ENCODE peak calls at places on chromosomes 2 and 18, in seven cellular contexts. O is fibroblast of villous mesenchyme, J is fibroblast of lung, B is SK-N-MC, E is AG09309, I is astrocyte of the spinal cord, G is AG04449. A is an unnamed sample.

GRCh38 chr2:105194022-105194681 is 47.4 kb upstream of the GPR45 start:
- DNase-seq in E (no peak), B (no peak), I (no peak), G (no peak), J (peak), O (no peak), A (no peak)

GRCh38 chr2:143965493-143966164 is 554.3 kb downstream of the ZEB2 start:
- DNase-seq in O (no peak), B (no peak), E (no peak), J (no peak), I (no peak), G (no peak), A (no peak)

GRCh38 chr2:21012557-21012937 is 31.3 kb downstream of the APOB start:
- DNase-seq in I (no peak), E (no peak), O (no peak), J (no peak), B (no peak), G (no peak), A (no peak)

GRCh38 chr18:74514860-74515495 is 18.8 kb downstream of the CNDP2 start:
- DNase-seq in O (no peak), G (no peak), J (no peak), B (no peak), I (no peak), E (no peak), A (no peak)

GRCh38 chr2:235414422-235414821 is 79.4 kb upstream of the AGAP1 start:
- DNase-seq in B (no peak), I (no peak), J (no peak), E (no peak), G (no peak), O (no peak), A (no peak)

GRCh38 chr2:102514061-102514785 is 41.2 kb downstream of the SLC9A4 start:
- DNase-seq in B (no peak), G (peak), J (peak), E (peak), I (peak), O (peak), A (peak)

GRCh38 chr18:34660572-34660971 is 49.5 kb upstream of the DTNA start:
- DNase-seq in O (no peak), B (no peak), I (no peak), G (no peak), J (peak), E (no peak), A (no peak)

GRCh38 chr18:24009246-24009645 is 5.3 kb upstream of the TTC39C start:
- DNase-seq in O (no peak), I (no peak), J (no peak), E (no peak), B (no peak), G (no peak), A (no peak)

GRCh38 chr2:140775426-140775825 is 1355.4 kb downstream of the LRP1B start:
- DNase-seq in B (no peak), J (no peak), E (no peak), I (no peak), G (no peak), O (no peak), A (no peak)

GRCh38 chr2:41928593-41928992 is 119.2 kb upstream of the PKDCC start:
- DNase-seq in J (peak), I (peak), G (no peak), O (peak), E (peak), B (no peak), A (no peak)

GRCh38 chr2:20181761-20182160 is 43.2 kb downstream of the SDC1 start:
- DNase-seq in E (no peak), J (no peak), O (no peak), G (no peak), I (no peak), B (no peak), A (no peak)

GRCh38 chr2:41886757-41887156 is 161.1 kb upstream of the PKDCC start:
- DNase-seq in J (peak), I (no peak), G (no peak), O (peak), B (no peak), E (no peak), A (no peak)

GRCh38 chr18:50869150-50869549 is 9.8 kb upstream of the ME2 start:
- DNase-seq in G (no peak), I (no peak), E (no peak), J (no peak), B (no peak), O (no peak), A (no peak)

GRCh38 chr2:66494708-66495107 is 59.8 kb downstream of the MEIS1 start:
- DNase-seq in E (peak), B (no peak), I (peak), J (peak), O (peak), G (no peak), A (peak)

GRCh38 chr2:69119541-69119940 is 106.6 kb downstream of the ANTXR1 start:
- DNase-seq in J (no peak), B (no peak), I (no peak), O (no peak), E (no peak), G (no peak), A (no peak)

GRCh38 chr18:8800445-8800844 is 95.1 kb downstream of the MTCL1 start:
- DNase-seq in O (peak), B (no peak), G (peak), I (peak), E (peak), J (peak), A (peak)

GRCh38 chr2:157315901-157316300 is 9.7 kb downstream of the ERMN start:
- DNase-seq in B (no peak), O (no peak), I (no peak), E (no peak), J (no peak), G (no peak), A (no peak)

GRCh38 chr2:63346441-63346840 is 241.8 kb downstream of the WDPCP start:
- DNase-seq in B (no peak), J (no peak), G (no peak), I (no peak), O (no peak), E (no peak), A (no peak)

GRCh38 chr18:58554404-58554803 is 74.5 kb downstream of the ALPK2 start:
- DNase-seq in O (no peak), I (no peak), E (no peak), G (no peak), B (no peak), J (no peak), A (no peak)

GRCh38 chr2:105804266-105804665 is 59.6 kb downstream of the NCK2 start:
- DNase-seq in O (no peak), I (peak), B (peak), E (no peak), J (peak), G (no peak), A (peak)

GRCh38 chr2:109247812-109248211 is 118.8 kb downstream of the SH3RF3 start:
- DNase-seq in J (no peak), B (no peak), I (no peak), G (no peak), O (peak), E (no peak), A (no peak)

GRCh38 chr2:233481368-233482142 is 85.0 kb downstream of the USP40 start:
- DNase-seq in E (no peak), J (no peak), O (no peak), I (no peak), G (no peak), B (no peak), A (no peak)

GRCh38 chr2:174339971-174340399 is 5.2 kb downstream of the SP9 start:
- DNase-seq in O (no peak), B (no peak), I (no peak), J (no peak), G (no peak), E (no peak), A (no peak)

GRCh38 chr18:11149441-11150270 is at the start of gene PIEZO2:
- DNase-seq in B (no peak), J (peak), G (no peak), E (no peak), I (peak), O (peak), A (peak)

GRCh38 chr2:217010173-217010572 is 150.3 kb upstream of the TNP1 start:
- DNase-seq in O (peak), I (no peak), B (no peak), G (no peak), J (no peak), E (no peak), A (no peak)

GRCh38 chr2:126858013-126858412 is 40.7 kb upstream of the TEX51 start:
- DNase-seq in B (no peak), E (no peak), G (no peak), O (no peak), J (no peak), I (no peak), A (no peak)

GRCh38 chr2:126858991-126859390 is 39.7 kb upstream of the TEX51 start:
- DNase-seq in J (no peak), B (no peak), I (no peak), E (no peak), O (no peak), G (no peak), A (no peak)

GRCh38 chr2:126856403-126856802 is 42.3 kb upstream of the TEX51 start:
- DNase-seq in G (no peak), B (no peak), I (no peak), O (no peak), E (no peak), J (no peak), A (no peak)

GRCh38 chr2:126858436-126858835 is 40.3 kb upstream of the TEX51 start:
- DNase-seq in J (no peak), I (no peak), B (no peak), E (no peak), O (no peak), G (no peak), A (no peak)

DNA sequence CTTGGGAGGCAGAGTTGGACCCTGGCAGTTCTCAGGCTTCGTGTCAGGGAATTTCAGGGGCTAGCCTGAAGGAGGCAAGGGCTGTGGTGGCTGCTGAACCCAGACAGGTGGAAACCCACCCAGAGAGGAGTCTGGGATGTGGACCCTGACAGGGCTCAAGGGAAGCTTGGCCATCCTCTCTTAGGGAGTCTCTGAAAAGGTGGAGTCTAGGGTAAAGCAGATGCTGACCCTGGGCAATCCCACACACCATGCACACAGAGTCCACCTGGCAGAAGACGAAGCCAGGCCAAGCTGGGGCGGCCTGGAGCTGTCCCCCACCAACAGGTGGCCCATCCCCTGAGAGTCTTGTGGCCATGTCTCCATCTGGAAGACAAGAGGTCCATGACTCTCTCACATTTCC is 41.2 kb upstream of the TEX51 start:
- DNase-seq in G (no peak), E (no peak), O (no peak), B (no peak), I (no peak), J (no peak), A (no peak)
- H3K4me3 ChIP-seq in G (no peak), E (no peak), O (no peak), B (no peak), I (no peak), J (no peak), A (no peak)

GRCh38 chr2:215311625-215312394 is at the start of gene ATIC:
- DNase-seq in E (peak), G (peak), I (peak), O (peak), J (peak), B (peak), A (peak)

GRCh38 chr2:215314896-215315295 is 3.0 kb downstream of the ATIC start:
- DNase-seq in B (no peak), O (no peak), I (no peak), E (no peak), G (no peak), J (no peak), A (no peak)

GRCh38 chr2:215315301-215315700 is 3.4 kb downstream of the ATIC start:
- DNase-seq in E (no peak), O (no peak), B (no peak), J (no peak), I (no peak), G (no peak), A (no peak)

GRCh38 chr2:215316336-215316735 is 4.5 kb downstream of the ATIC start:
- DNase-seq in E (no peak), J (no peak), I (no peak), G (no peak), O (no peak), B (no peak), A (no peak)

DNA sequence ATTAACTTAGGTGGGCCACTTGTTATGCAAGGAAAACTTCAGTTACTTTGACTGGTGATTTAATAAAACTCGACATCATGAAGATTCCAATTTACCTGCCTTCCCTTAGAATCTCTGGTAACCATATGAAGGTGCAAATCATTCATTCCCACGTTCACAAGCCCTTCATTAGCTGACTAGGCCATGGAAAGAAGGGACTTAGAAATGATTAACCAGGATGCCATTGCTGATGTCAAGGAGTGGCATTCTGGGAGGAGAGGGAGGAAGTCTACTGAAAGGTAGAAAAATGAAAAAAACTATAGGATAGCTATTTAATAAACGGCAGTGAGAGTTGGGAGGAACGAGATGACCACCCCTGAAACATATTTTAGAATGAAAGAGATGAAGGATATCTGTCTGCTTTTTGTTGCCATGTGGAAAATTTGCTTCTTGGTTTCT is 1.4 kb downstream of the ATIC start:
- DNase-seq in B (no peak), O (no peak), G (no peak), I (no peak), E (no peak), J (no peak), A (no peak)
- H3K4me3 ChIP-seq in B (peak), O (no peak), G (peak), I (no peak), E (no peak), J (peak), A (no peak)

GRCh38 chr2:38514603-38515154 is 88.0 kb downstream of the HNRNPLL start:
- DNase-seq in I (no peak), B (no peak), J (no peak), G (no peak), E (no peak), O (no peak), A (no peak)
- H3K4me3 ChIP-seq in I (no peak), B (no peak), J (no peak), G (no peak), E (no peak), O (no peak), A (no peak)

GRCh38 chr2:218999881-219000568 is 6.8 kb upstream of the CRYBA2 start:
- DNase-seq in G (no peak), J (no peak), O (no peak), B (no peak), I (no peak), E (no peak), A (no peak)
- H3K4me3 ChIP-seq in G (no peak), J (no peak), O (no peak), B (no peak), I (no peak), E (no peak), A (no peak)

DNA sequence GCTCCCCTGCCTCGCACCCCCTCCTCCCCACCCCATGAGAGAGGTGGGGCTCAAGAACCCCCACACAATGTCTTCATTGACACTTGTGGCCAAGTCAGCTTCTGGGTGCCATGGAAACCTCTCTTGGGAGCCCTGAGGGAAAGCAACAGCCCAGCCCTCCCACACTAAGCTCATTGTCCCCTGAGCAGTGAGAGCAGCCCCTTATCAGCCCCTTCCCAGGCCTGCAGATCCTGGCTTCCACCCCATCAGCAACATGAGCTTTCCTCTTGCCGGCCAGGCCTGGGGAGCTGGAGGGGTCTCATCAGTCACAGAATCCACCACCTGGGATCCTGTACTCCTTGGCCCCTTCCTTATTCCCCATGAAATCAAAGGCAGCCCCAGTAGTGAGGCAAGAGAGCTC is 107.8 kb upstream of the ST3GAL5 start:
- DNase-seq in J (no peak), B (no peak), G (no peak), O (no peak), I (no peak), E (no peak), A (no peak)
- H3K4me3 ChIP-seq in J (no peak), B (no peak), G (no peak), O (no peak), I (no peak), E (no peak), A (no peak)

GRCh38 chr2:64941143-64941542 is 48.1 kb upstream of the SLC1A4 start:
- DNase-seq in G (no peak), O (no peak), E (no peak), J (no peak), I (no peak), B (no peak), A (no peak)

GRCh38 chr2:64938607-64939285 is 50.5 kb upstream of the SLC1A4 start:
- DNase-seq in B (no peak), G (no peak), J (no peak), O (no peak), I (no peak), E (no peak), A (no peak)

GRCh38 chr2:64941751-64942150 is 47.4 kb upstream of the SLC1A4 start:
- DNase-seq in G (no peak), E (no peak), I (no peak), J (no peak), O (no peak), B (no peak), A (no peak)

GRCh38 chr2:64937341-64938230 is 51.6 kb upstream of the SLC1A4 start:
- DNase-seq in B (no peak), O (no peak), J (no peak), E (no peak), I (no peak), G (no peak), A (no peak)

GRCh38 chr2:64939332-64939917 is 49.8 kb upstream of the SLC1A4 start:
- DNase-seq in O (no peak), I (no peak), B (no peak), G (no peak), E (no peak), J (no peak), A (no peak)
- H3K4me3 ChIP-seq in O (no peak), I (no peak), B (no peak), G (no peak), E (no peak), J (no peak), A (no peak)

GRCh38 chr2:189465076-189465475 is 23.8 kb downstream of the WDR75 start:
- DNase-seq in O (no peak), E (no peak), J (no peak), G (no peak), I (no peak), B (no peak), A (no peak)
- H3K4me3 ChIP-seq in O (no peak), E (no peak), J (no peak), G (no peak), I (no peak), B (no peak), A (no peak)